ENCODE peak calls at places on chromosomes 13 and 19, in nine cellular contexts. D is heart right ventricle; P is T-helper 17 cell; C is hypothalamus; U is GM19239; M is naive thymus-derived CD8-positive, alpha-beta T cell; W is activated CD4-positive, alpha-beta T cell treated with anti-CD3 and anti-CD28 coated beads, Interleukin-2, amount 50 U/mL, for 4 hours; Q is HT1080; T is lower leg skin. G is an unnamed sample.

GRCh38 chr13:81089758-81090157 is 748.8 kb upstream of the SPRY2 start:
- DNase-seq in D (no peak), P (no peak), C (no peak), U (no peak), M (no peak), W (no peak), Q (no peak), T (no peak), G (no peak)

GRCh38 chr13:76936736-76937135 is 11.6 kb upstream of the ACOD1 start:
- DNase-seq in D (no peak), P (no peak), C (no peak), U (no peak), M (no peak), W (no peak), Q (no peak), T (no peak), G (no peak)

GRCh38 chr13:97753269-97753668 is 200.2 kb upstream of the IPO5 start:
- DNase-seq in D (no peak), P (no peak), C (no peak), U (no peak), M (no peak), W (no peak), Q (no peak), T (no peak), G (no peak)

GRCh38 chr13:39451301-39451700 is 151.7 kb downstream of the LHFPL6 start:
- DNase-seq in D (peak; percentile 31), P (no peak), C (no peak), U (no peak), M (no peak), W (no peak), Q (no peak), T (no peak), G (no peak)

GRCh38 chr13:99062593-99062992 is 84.7 kb upstream of the DOCK9 start:
- DNase-seq in D (peak; percentile 76), P (no peak), C (no peak), U (no peak), M (no peak), W (no peak), Q (peak; percentile 69), T (no peak), G (no peak)

GRCh38 chr13:20721454-20722357 is 18.2 kb downstream of the IL17D start:
- DNase-seq in D (peak; percentile 64), P (no peak), C (no peak), U (no peak), M (no peak), W (no peak), Q (no peak), T (no peak), G (no peak)

GRCh38 chr19:17429661-17430101 is 9.8 kb downstream of the MVB12A start:
- DNase-seq in D (no peak), P (no peak), C (no peak), U (no peak), M (no peak), W (no peak), Q (no peak), T (no peak), G (no peak)

GRCh38 chr13:21045101-21045500 is 16.3 kb downstream of the LATS2 start:
- DNase-seq in D (no peak), P (no peak), C (no peak), U (no peak), M (no peak), W (no peak), Q (no peak), T (no peak), G (no peak)

GRCh38 chr19:17871878-17872250 is at the start of gene SLC5A5:
- DNase-seq in D (no peak), P (no peak), C (no peak), U (no peak), M (no peak), W (no peak), Q (no peak), T (no peak), G (no peak)

GRCh38 chr19:7638802-7639465 is 2.0 kb downstream of the STXBP2 start:
- DNase-seq in D (no peak), P (no peak), C (no peak), U (no peak), M (no peak), W (no peak), Q (no peak), T (no peak), G (no peak)

GRCh38 chr13:35987572-35988513 is 143.3 kb downstream of the DCLK1 start:
- DNase-seq in D (no peak), P (no peak), C (no peak), U (no peak), M (no peak), W (no peak), Q (no peak), T (no peak), G (no peak)

GRCh38 chr13:93559718-93560117 is 333.1 kb downstream of the GPC6 start:
- DNase-seq in D (no peak), P (no peak), C (no peak), U (no peak), M (no peak), W (no peak), Q (peak; percentile 92), T (no peak), G (no peak)

GRCh38 chr19:5018224-5019015 is 49.5 kb downstream of the KDM4B start:
- DNase-seq in D (no peak), P (no peak), C (no peak), U (no peak), M (no peak), W (no peak), Q (peak; percentile 12), T (no peak), G (no peak)

GRCh38 chr13:19862511-19863313 is 737 bp downstream of the ZMYM5 start:
- DNase-seq in D (peak; percentile 29), P (peak; percentile 36), C (no peak), U (peak; percentile 15), M (peak; percentile 15), W (peak; percentile 23), Q (peak; percentile 38), T (peak; percentile 89), G (peak; percentile 43)

GRCh38 chr19:16327131-16327450 is 2.5 kb downstream of the KLF2 start:
- DNase-seq in D (no peak), P (no peak), C (no peak), U (no peak), M (no peak), W (no peak), Q (no peak), T (no peak), G (no peak)

GRCh38 chr19:17618281-17618903 is 62.9 kb downstream of the COLGALT1 start:
- DNase-seq in D (no peak), P (no peak), C (no peak), U (no peak), M (no peak), W (no peak), Q (no peak), T (no peak), G (no peak)

GRCh38 chr13:77207943-77208342 is 119.0 kb downstream of the MYCBP2 start:
- DNase-seq in D (no peak), P (no peak), C (no peak), U (no peak), M (no peak), W (no peak), Q (peak; percentile 92), T (no peak), G (no peak)